ENCODE peak calls at places on chromosome 9, in four cellular contexts. Z is A673, W is colonic mucosa, Y is endodermal cell. F is an unnamed sample.

GRCh38 chr9:133967024-133967741 is 24.9 kb downstream of the VAV2 start:
- DNase-seq in Y (no peak), Z (no peak), W (no peak), F (no peak)

GRCh38 chr9:135220601-135221575 is 133.4 kb downstream of the OLFM1 start:
- DNase-seq in Z (no peak), Y (peak; percentile 45), W (no peak), F (no peak)

GRCh38 chr9:72149231-72149975 is at the start of gene GDA:
- DNase-seq in W (peak; percentile 81), Y (peak; percentile 49), Z (no peak), F (no peak)

GRCh38 chr9:114893622-114894021 is 36.8 kb downstream of the TNFSF8 start:
- DNase-seq in Y (no peak), W (no peak), Z (no peak), F (no peak)

GRCh38 chr9:120625222-120625621 is 45.3 kb upstream of the CDK5RAP2 start:
- DNase-seq in W (no peak), Z (peak; percentile 84), Y (no peak), F (no peak)

GRCh38 chr9:11233693-11234092 is 620.9 kb upstream of the PTPRD start:
- DNase-seq in Y (no peak), W (no peak), Z (no peak), F (no peak)

GRCh38 chr9:93174976-93175375 is 9.0 kb upstream of the WNK2 start:
- DNase-seq in W (no peak), Z (no peak), Y (no peak), F (no peak)

GRCh38 chr9:79572032-79572890 is 496 bp downstream of the TLE4 start:
- DNase-seq in Y (peak; percentile 79), Z (peak; percentile 51), W (peak; percentile 30), F (no peak)

GRCh38 chr9:89640391-89640790 is 35.6 kb downstream of the GADD45G start:
- DNase-seq in W (no peak), Z (no peak), Y (no peak), F (no peak)

GRCh38 chr9:12775963-12776774 is 1.3 kb downstream of the LURAP1L start:
- DNase-seq in Z (peak; percentile 82), Y (peak; percentile 93), W (peak; percentile 91), F (no peak)

GRCh38 chr9:107982735-107983134 is 493.2 kb upstream of the KLF4 start:
- DNase-seq in Y (no peak), W (no peak), Z (no peak), F (no peak)

GRCh38 chr9:27431573-27431972 is 92.5 kb upstream of the IFNK start:
- DNase-seq in Y (no peak), Z (no peak), W (no peak), F (no peak)

GRCh38 chr9:138009456-138010273 is 132.1 kb downstream of the CACNA1B start:
- DNase-seq in Z (no peak), Y (peak; percentile 32), W (no peak), F (no peak)

GRCh38 chr9:22002038-22002437 is 7.1 kb downstream of the CDKN2B start:
- DNase-seq in W (no peak), Z (no peak), Y (no peak), F (no peak)

GRCh38 chr9:108665856-108666784 is 189.7 kb downstream of the ACTL7B start:
- DNase-seq in Y (no peak), W (no peak), Z (no peak), F (no peak)

GRCh38 chr9:131546336-131547084 is 1.2 kb downstream of the PRRT1B start:
- DNase-seq in Z (peak; percentile 33), W (peak; percentile 35), Y (peak; percentile 65), F (no peak)

GRCh38 chr9:131539223-131539923 is 6.0 kb upstream of the PRRT1B start:
- DNase-seq in Y (no peak), W (no peak), Z (no peak), F (no peak)

GRCh38 chr9:131545786-131546335 is 538 bp downstream of the PRRT1B start:
- DNase-seq in W (peak; percentile 33), Z (no peak), Y (no peak), F (no peak)

GRCh38 chr9:131543141-131543540 is 2.2 kb upstream of the PRRT1B start:
- DNase-seq in Y (no peak), W (no peak), Z (no peak), F (no peak)

GRCh38 chr9:131545003-131545785 is at the start of gene PRRT1B:
- DNase-seq in Z (no peak), Y (no peak), W (peak; percentile 92), F (no peak)
- H3K4me3 ChIP-seq in Z (peak within 1 kb of the TSS; percentile 33), Y (peak within 1 kb of the TSS; percentile 53), W (peak within 1 kb of the TSS; percentile 30), F (no peak within 1 kb of the TSS)

DNA sequence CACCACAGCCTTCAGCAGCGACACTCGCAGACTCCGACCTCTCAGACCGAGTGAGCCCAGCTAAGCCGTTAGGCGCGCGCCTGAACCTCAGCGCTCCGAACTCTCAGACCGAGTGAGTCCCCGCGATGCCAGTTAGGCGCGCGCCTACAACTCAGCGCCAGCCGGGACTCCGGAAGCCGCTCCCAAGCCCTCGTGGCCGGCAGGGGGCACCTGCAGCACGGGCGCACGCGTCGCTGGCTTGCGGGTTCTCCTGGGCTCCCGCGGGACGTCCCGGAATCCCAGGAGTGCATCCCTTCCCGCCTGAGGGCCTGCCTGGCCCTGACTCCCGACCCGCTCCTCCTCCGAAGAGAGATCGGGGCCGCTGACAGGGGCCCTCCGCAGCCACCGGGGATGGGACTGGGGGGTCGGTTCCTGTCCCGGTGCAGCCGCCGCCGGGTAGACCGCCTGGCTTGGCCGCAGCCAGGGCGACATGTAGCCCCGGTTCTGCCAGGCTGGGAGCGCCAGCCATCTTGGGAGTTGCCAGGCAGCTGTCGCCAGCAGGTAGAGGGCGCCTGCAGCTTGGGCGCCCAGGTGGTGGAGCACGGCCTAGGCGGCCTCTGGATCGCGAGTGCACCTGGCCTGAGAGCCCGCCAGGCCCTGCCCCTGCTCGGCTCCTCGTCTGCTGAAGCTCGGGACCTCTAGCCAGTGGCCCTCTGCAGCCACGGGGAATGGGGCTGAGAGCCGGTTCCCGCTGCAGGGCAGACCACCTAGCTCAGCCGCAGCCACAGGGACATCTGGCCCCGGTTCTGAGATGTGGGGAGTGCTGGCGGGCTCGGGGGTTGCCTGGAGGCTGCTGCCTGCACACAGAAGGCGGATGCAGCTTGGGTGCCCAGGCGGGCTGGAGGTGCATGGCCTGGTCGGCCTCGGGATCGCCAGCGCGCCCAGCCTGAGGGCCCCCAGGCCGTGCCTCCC is at the start of gene ANKRD18A:
- DNase-seq in W (peak; percentile 87), Y (peak; percentile 98), Z (peak; percentile 65), F (no peak)
- TF ChIP-seq CTCF in W (peak; percentile 64), Y (peak; percentile 86), Z (peak; percentile 70), F (peak; percentile 49)

GRCh38 chr9:37996050-37996811 is 72.8 kb downstream of the SHB start:
- DNase-seq in W (no peak), Z (no peak), Y (no peak), F (no peak)

GRCh38 chr9:37995348-37995737 is 73.7 kb downstream of the SHB start:
- DNase-seq in Y (no peak), W (no peak), Z (no peak), F (no peak)

GRCh38 chr9:37992924-37993349 is 76.1 kb downstream of the SHB start:
- DNase-seq in Y (no peak), Z (no peak), W (no peak), F (no peak)

GRCh38 chr9:37996812-37997202 is 72.2 kb downstream of the SHB start:
- DNase-seq in W (no peak), Z (no peak), Y (no peak), F (no peak)

DNA sequence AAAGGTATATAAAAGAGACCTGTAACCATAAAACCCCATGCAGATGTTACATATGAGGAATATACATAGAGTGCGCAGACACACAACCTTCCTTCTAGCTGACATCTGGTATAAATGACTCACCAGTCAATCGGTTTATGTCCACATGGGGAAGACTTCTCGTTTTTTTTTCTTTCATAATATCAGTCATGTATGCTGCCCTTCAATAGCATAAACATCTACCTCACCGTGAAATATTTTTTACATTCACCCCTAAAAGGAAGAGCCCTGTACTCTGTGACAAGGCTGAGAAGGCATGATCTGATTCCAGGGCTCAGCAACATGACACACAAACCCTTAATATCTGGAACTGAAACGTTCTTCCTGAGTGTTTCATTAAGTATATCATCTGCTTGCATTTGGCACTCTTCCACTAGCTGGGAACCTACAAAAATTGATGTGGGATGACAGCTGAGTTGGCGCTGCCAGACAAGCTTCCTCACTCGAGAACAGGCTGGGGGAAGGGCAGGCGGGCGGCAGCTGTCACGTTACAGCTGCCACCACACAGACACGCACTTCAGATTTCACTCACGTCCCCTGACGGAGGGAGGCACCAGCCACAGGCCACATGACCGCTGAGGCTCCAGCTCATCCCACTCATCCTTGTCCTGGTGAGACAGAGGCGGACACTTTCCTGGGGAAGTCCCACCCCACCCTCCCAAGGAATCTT is 74.2 kb downstream of the SHB start:
- DNase-seq in Y (no peak), W (peak; percentile 53), Z (peak; percentile 92), F (peak; percentile 30)
- H3K4me3 ChIP-seq in Y (no peak overlapping the region), W (no peak overlapping the region), Z (peak overlapping the region; percentile 9), F (no peak overlapping the region)

GRCh38 chr9:136242908-136243525 is 2.6 kb downstream of the QSOX2 start:
- DNase-seq in W (no peak), Y (no peak), Z (no peak), F (no peak)
- TF ChIP-seq CTCF in W (no peak), Y (peak; percentile 13), Z (peak; percentile 28), F (peak; percentile 28)

GRCh38 chr9:70868661-70869652 is 252.5 kb downstream of the TRPM3 start:
- DNase-seq in Y (no peak), W (no peak), Z (peak; percentile 3), F (no peak)
- H3K4me3 ChIP-seq in Y (no peak overlapping the region), W (no peak overlapping the region), Z (no peak overlapping the region), F (no peak overlapping the region)

GRCh38 chr9:130282000-130282700 is 16.6 kb downstream of the HMCN2 start:
- DNase-seq in Y (no peak), W (no peak), Z (no peak), F (no peak)
- TF ChIP-seq CTCF in Y (no peak), W (no peak), Z (no peak), F (no peak)

GRCh38 chr9:69519470-69520240 is 152.5 kb downstream of the APBA1 start:
- DNase-seq in W (no peak), Z (no peak), Y (no peak), F (no peak)
- H3K4me3 ChIP-seq in W (no peak overlapping the region), Z (no peak overlapping the region), Y (no peak overlapping the region), F (no peak overlapping the region)

DNA sequence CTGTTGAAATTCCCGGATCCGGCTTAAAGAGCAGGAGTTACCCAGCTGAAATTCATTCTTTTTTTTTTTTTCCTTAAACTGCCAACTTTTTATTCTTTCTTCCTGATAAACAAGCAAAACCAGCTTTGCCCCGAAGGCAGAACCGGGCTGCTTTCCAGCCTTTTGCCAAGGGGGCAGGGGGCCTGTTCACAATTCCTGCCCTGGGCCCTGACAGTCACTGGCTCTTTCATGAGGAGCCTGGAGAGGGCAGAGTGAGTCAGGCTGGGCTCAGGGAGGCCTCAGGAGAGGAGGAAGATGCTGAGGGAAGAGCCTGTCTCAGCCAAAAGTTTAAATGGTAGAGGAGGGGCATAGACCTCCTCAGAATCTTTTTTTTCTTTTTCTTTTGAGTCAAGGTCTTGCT is 4.8 kb downstream of the GLIPR2 start:
- DNase-seq in Z (no peak), W (no peak), Y (peak; percentile 81), F (no peak)
- TF ChIP-seq CTCF in Z (no peak), W (no peak), Y (peak; percentile 69), F (no peak)

GRCh38 chr9:35424356-35425352 is 65.3 kb upstream of the RUSC2 start:
- DNase-seq in Z (peak; percentile 61), W (no peak), Y (peak; percentile 51), F (no peak)

GRCh38 chr9:35426627-35427026 is 63.3 kb upstream of the RUSC2 start:
- DNase-seq in Y (no peak), W (no peak), Z (peak; percentile 6), F (no peak)

GRCh38 chr9:35423499-35423898 is 66.4 kb upstream of the RUSC2 start:
- DNase-seq in W (no peak), Y (no peak), Z (no peak), F (no peak)

GRCh38 chr9:35422753-35423152 is 67.2 kb upstream of the RUSC2 start:
- DNase-seq in W (no peak), Y (no peak), Z (no peak), F (no peak)
- H3K4me3 ChIP-seq in W (no peak overlapping the region), Y (peak overlapping the region; percentile 62), Z (no peak overlapping the region), F (no peak overlapping the region)

F was measured in GM12864.